ENCODE peak calls at places on chromosome 9, in eight cellular contexts. One of them, this sample, is unnamed.

GRCh38 chr9:127133739-127134167 is 11.3 kb upstream of the ANGPTL2 start:
- ATAC-seq in body of pancreas: no peak
- ATAC-seq in Panc1: no peak
- ATAC-seq in CD8-positive, alpha-beta T cell: no peak
- ATAC-seq in HepG2: no peak
- ATAC-seq in right cardiac atrium: peak; percentile 72
- ATAC-seq in lower lobe of right lung: peak; percentile 26
- ATAC-seq in A549: no peak
- ATAC-seq in this sample: peak; percentile 65

GRCh38 chr9:115733736-115734135 is 419.9 kb upstream of the PAPPA start:
- ATAC-seq in HepG2: no peak
- ATAC-seq in body of pancreas: no peak
- ATAC-seq in CD8-positive, alpha-beta T cell: no peak
- ATAC-seq in A549: no peak
- ATAC-seq in right cardiac atrium: no peak
- ATAC-seq in Panc1: no peak
- ATAC-seq in lower lobe of right lung: no peak
- ATAC-seq in this sample: no peak

GRCh38 chr9:13330396-13331004 is 51.0 kb upstream of the MPDZ start:
- ATAC-seq in right cardiac atrium: peak; percentile 99
- ATAC-seq in CD8-positive, alpha-beta T cell: no peak
- ATAC-seq in Panc1: no peak
- ATAC-seq in body of pancreas: no peak
- ATAC-seq in A549: no peak
- ATAC-seq in HepG2: no peak
- ATAC-seq in lower lobe of right lung: peak; percentile 47
- ATAC-seq in this sample: peak; percentile 65

GRCh38 chr9:76351006-76351405 is 43.2 kb downstream of the RFK start:
- ATAC-seq in lower lobe of right lung: no peak
- ATAC-seq in Panc1: no peak
- ATAC-seq in body of pancreas: no peak
- ATAC-seq in HepG2: no peak
- ATAC-seq in CD8-positive, alpha-beta T cell: no peak
- ATAC-seq in right cardiac atrium: no peak
- ATAC-seq in A549: no peak
- ATAC-seq in this sample: no peak

GRCh38 chr9:75866273-75866871 is 24.1 kb upstream of the PCSK5 start:
- ATAC-seq in right cardiac atrium: no peak
- ATAC-seq in HepG2: peak; percentile 39
- ATAC-seq in Panc1: no peak
- ATAC-seq in A549: peak; percentile 47
- ATAC-seq in CD8-positive, alpha-beta T cell: no peak
- ATAC-seq in lower lobe of right lung: no peak
- ATAC-seq in body of pancreas: peak; percentile 68
- ATAC-seq in this sample: no peak

GRCh38 chr9:102862478-102862877 is 132.7 kb upstream of the CYLC2 start:
- ATAC-seq in HepG2: no peak
- ATAC-seq in A549: no peak
- ATAC-seq in body of pancreas: no peak
- ATAC-seq in CD8-positive, alpha-beta T cell: no peak
- ATAC-seq in lower lobe of right lung: no peak
- ATAC-seq in Panc1: no peak
- ATAC-seq in right cardiac atrium: no peak
- ATAC-seq in this sample: no peak

GRCh38 chr9:106535439-106535838 is 327.5 kb upstream of the ZNF462 start:
- ATAC-seq in A549: no peak
- ATAC-seq in HepG2: no peak
- ATAC-seq in Panc1: no peak
- ATAC-seq in body of pancreas: no peak
- ATAC-seq in right cardiac atrium: peak; percentile 72
- ATAC-seq in CD8-positive, alpha-beta T cell: no peak
- ATAC-seq in lower lobe of right lung: no peak
- ATAC-seq in this sample: no peak

GRCh38 chr9:122374885-122375420 is 4.1 kb downstream of the PTGS1 start:
- ATAC-seq in body of pancreas: peak; percentile 66
- ATAC-seq in lower lobe of right lung: peak; percentile 48
- ATAC-seq in A549: peak; percentile 14
- ATAC-seq in HepG2: peak; percentile 43
- ATAC-seq in right cardiac atrium: peak; percentile 82
- ATAC-seq in CD8-positive, alpha-beta T cell: no peak
- ATAC-seq in Panc1: no peak
- ATAC-seq in this sample: peak; percentile 90

GRCh38 chr9:124765439-124765835 is 5.7 kb downstream of the NR6A1 start:
- ATAC-seq in HepG2: no peak
- ATAC-seq in lower lobe of right lung: no peak
- ATAC-seq in body of pancreas: no peak
- ATAC-seq in CD8-positive, alpha-beta T cell: no peak
- ATAC-seq in Panc1: no peak
- ATAC-seq in A549: no peak
- ATAC-seq in right cardiac atrium: no peak
- ATAC-seq in this sample: no peak

GRCh38 chr9:108786756-108787663 is 68.8 kb downstream of the ACTL7B start:
- ATAC-seq in CD8-positive, alpha-beta T cell: no peak
- ATAC-seq in HepG2: no peak
- ATAC-seq in right cardiac atrium: peak; percentile 15
- ATAC-seq in A549: peak; percentile 60
- ATAC-seq in Panc1: no peak
- ATAC-seq in lower lobe of right lung: no peak
- ATAC-seq in body of pancreas: no peak
- ATAC-seq in this sample: no peak

GRCh38 chr9:70412678-70413426 is 1.6 kb downstream of the KLF9 start:
- ATAC-seq in Panc1: peak; percentile 27
- ATAC-seq in right cardiac atrium: peak; percentile 61
- ATAC-seq in body of pancreas: peak; percentile 54
- ATAC-seq in A549: peak; percentile 12
- ATAC-seq in CD8-positive, alpha-beta T cell: no peak
- ATAC-seq in lower lobe of right lung: peak; percentile 73
- ATAC-seq in HepG2: peak; percentile 68
- ATAC-seq in this sample: peak; percentile 34

GRCh38 chr9:88950341-88951141 is 40.7 kb upstream of the S1PR3 start:
- ATAC-seq in right cardiac atrium: peak; percentile 9
- ATAC-seq in A549: peak; percentile 80
- ATAC-seq in body of pancreas: no peak
- ATAC-seq in CD8-positive, alpha-beta T cell: no peak
- ATAC-seq in HepG2: peak; percentile 41
- ATAC-seq in Panc1: no peak
- ATAC-seq in lower lobe of right lung: peak; percentile 46
- ATAC-seq in this sample: peak; percentile 67
- H3K4me3 ChIP-seq in right cardiac atrium: no peak overlapping the region
- H3K4me3 ChIP-seq in A549: peak overlapping the region; percentile 3
- H3K4me3 ChIP-seq in body of pancreas: no peak overlapping the region
- H3K4me3 ChIP-seq in CD8-positive, alpha-beta T cell: no peak overlapping the region
- H3K4me3 ChIP-seq in HepG2: no peak overlapping the region
- H3K4me3 ChIP-seq in Panc1: no peak overlapping the region
- H3K4me3 ChIP-seq in lower lobe of right lung: no peak overlapping the region
- H3K4me3 ChIP-seq in this sample: no peak overlapping the region

DNA sequence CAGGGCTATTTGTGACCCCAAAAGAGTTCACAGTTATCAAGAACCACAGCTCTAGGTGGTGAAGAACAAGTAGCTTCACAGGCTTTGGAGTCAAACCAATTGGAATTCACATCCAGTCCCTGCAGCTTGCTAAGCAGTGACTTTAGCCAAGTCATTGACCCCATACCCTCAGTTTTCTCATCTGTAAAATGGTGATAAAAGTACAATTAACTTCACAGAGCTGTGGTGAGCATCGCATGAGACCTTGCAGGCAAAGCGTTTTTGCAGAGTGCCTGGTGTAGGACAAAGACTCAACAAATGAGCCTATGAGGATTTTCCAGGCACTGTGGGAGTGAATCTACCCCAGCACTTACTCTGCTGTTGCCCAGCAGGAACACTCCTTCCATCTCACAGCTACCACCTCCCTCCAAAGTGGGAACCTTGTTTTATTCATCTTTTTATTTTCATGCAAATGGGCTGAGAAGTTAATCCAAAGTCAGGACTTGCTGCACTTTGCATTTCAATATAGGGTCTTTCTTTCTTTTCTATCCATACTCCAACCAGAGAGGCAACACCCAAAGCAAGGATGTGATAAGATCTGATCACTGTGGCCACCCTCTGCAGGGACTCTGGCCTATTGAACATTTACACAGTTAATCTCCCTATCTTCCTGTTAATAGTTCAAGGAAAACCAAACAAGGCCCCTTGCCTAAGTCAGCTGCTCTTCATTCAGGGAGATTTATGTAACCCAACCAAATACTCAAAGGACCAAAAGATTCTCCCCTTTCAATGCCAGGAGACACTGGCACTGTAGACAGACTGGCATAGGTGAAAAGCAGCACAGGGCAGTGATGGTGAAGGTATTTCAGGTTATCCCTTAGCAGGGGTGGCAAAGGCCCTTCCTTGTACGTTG is 41.9 kb downstream of the ABCA1 start:
- ATAC-seq in right cardiac atrium: no peak
- ATAC-seq in HepG2: peak; percentile 72
- ATAC-seq in Panc1: no peak
- ATAC-seq in A549: no peak
- ATAC-seq in CD8-positive, alpha-beta T cell: no peak
- ATAC-seq in body of pancreas: no peak
- ATAC-seq in lower lobe of right lung: no peak
- ATAC-seq in this sample: no peak
- H3K4me3 ChIP-seq in right cardiac atrium: no peak overlapping the region
- H3K4me3 ChIP-seq in HepG2: no peak overlapping the region
- H3K4me3 ChIP-seq in Panc1: no peak overlapping the region
- H3K4me3 ChIP-seq in A549: no peak overlapping the region
- H3K4me3 ChIP-seq in CD8-positive, alpha-beta T cell: no peak overlapping the region
- H3K4me3 ChIP-seq in body of pancreas: no peak overlapping the region
- H3K4me3 ChIP-seq in lower lobe of right lung: no peak overlapping the region
- H3K4me3 ChIP-seq in this sample: no peak overlapping the region

GRCh38 chr9:129836342-129837007 is 1.2 kb downstream of the USP20 start:
- ATAC-seq in CD8-positive, alpha-beta T cell: no peak
- ATAC-seq in A549: no peak
- ATAC-seq in body of pancreas: no peak
- ATAC-seq in Panc1: no peak
- ATAC-seq in lower lobe of right lung: no peak
- ATAC-seq in HepG2: no peak
- ATAC-seq in right cardiac atrium: no peak
- ATAC-seq in this sample: no peak
- H3K4me3 ChIP-seq in CD8-positive, alpha-beta T cell: peak overlapping the region; percentile 86
- H3K4me3 ChIP-seq in A549: peak overlapping the region; percentile 96
- H3K4me3 ChIP-seq in body of pancreas: no peak overlapping the region
- H3K4me3 ChIP-seq in Panc1: peak overlapping the region; percentile 94
- H3K4me3 ChIP-seq in lower lobe of right lung: peak overlapping the region; percentile 76
- H3K4me3 ChIP-seq in HepG2: peak overlapping the region; percentile 73
- H3K4me3 ChIP-seq in right cardiac atrium: peak overlapping the region; percentile 82
- H3K4me3 ChIP-seq in this sample: peak overlapping the region; percentile 82

GRCh38 chr9:73093016-73093739 is 58.5 kb upstream of the ANXA1 start:
- ATAC-seq in lower lobe of right lung: no peak
- ATAC-seq in A549: peak; percentile 64
- ATAC-seq in HepG2: no peak
- ATAC-seq in Panc1: no peak
- ATAC-seq in body of pancreas: no peak
- ATAC-seq in right cardiac atrium: no peak
- ATAC-seq in CD8-positive, alpha-beta T cell: no peak
- ATAC-seq in this sample: no peak

GRCh38 chr9:73090214-73090613 is 61.5 kb upstream of the ANXA1 start:
- ATAC-seq in CD8-positive, alpha-beta T cell: no peak
- ATAC-seq in body of pancreas: no peak
- ATAC-seq in lower lobe of right lung: no peak
- ATAC-seq in Panc1: no peak
- ATAC-seq in right cardiac atrium: no peak
- ATAC-seq in HepG2: no peak
- ATAC-seq in A549: no peak
- ATAC-seq in this sample: no peak

GRCh38 chr9:73091909-73092308 is 59.8 kb upstream of the ANXA1 start:
- ATAC-seq in Panc1: no peak
- ATAC-seq in lower lobe of right lung: no peak
- ATAC-seq in body of pancreas: no peak
- ATAC-seq in CD8-positive, alpha-beta T cell: no peak
- ATAC-seq in A549: no peak
- ATAC-seq in right cardiac atrium: no peak
- ATAC-seq in HepG2: no peak
- ATAC-seq in this sample: no peak

GRCh38 chr9:73095425-73095824 is 56.2 kb upstream of the ANXA1 start:
- ATAC-seq in Panc1: no peak
- ATAC-seq in HepG2: no peak
- ATAC-seq in lower lobe of right lung: no peak
- ATAC-seq in right cardiac atrium: no peak
- ATAC-seq in A549: no peak
- ATAC-seq in body of pancreas: no peak
- ATAC-seq in CD8-positive, alpha-beta T cell: no peak
- ATAC-seq in this sample: no peak

GRCh38 chr9:73093740-73094379 is 57.8 kb upstream of the ANXA1 start:
- ATAC-seq in lower lobe of right lung: no peak
- ATAC-seq in HepG2: no peak
- ATAC-seq in right cardiac atrium: no peak
- ATAC-seq in CD8-positive, alpha-beta T cell: no peak
- ATAC-seq in Panc1: no peak
- ATAC-seq in body of pancreas: no peak
- ATAC-seq in A549: no peak
- ATAC-seq in this sample: no peak
- H3K4me3 ChIP-seq in lower lobe of right lung: peak overlapping the region; percentile 31
- H3K4me3 ChIP-seq in HepG2: no peak overlapping the region
- H3K4me3 ChIP-seq in right cardiac atrium: peak overlapping the region; percentile 28
- H3K4me3 ChIP-seq in CD8-positive, alpha-beta T cell: no peak overlapping the region
- H3K4me3 ChIP-seq in Panc1: peak overlapping the region; percentile 29
- H3K4me3 ChIP-seq in body of pancreas: no peak overlapping the region
- H3K4me3 ChIP-seq in A549: peak overlapping the region; percentile 38
- H3K4me3 ChIP-seq in this sample: peak overlapping the region; percentile 2

DNA sequence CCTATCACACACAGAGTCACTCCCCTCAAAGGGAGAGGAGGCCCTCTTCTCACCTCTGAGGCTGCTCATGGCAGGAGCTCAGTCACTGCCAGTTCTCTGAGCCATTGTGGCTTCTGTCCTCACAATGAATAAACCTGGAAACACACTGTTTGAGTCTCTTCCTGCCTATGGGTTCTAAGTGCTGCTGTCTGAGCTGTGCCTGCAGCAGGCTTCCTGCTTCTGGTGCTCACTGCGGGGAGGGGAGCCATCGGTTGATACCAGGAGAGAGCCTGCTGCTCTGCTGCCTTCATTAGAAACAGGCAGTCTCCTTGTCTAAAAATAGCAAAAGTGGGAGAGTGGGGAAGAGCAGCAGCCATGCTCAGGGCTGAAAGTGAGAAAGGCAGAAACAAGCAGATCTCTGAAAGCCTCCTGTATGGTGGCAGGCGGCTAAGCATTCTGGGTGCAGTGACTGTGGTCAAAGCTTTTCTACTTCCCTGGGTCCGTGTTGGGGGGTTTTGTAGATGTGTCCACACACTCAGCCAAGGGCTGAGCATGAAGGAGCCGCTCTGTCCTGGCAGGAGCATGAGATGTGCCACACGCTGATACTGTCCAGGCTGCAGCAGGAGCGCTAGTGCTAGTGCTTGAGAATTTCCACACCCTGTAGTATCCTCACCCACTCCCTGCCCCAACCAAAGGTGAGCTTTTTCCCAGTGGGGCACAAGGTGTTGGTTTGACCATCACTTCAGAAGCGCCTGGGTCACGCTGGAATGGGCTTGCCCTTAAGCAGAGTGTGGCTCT is 34.2 kb downstream of the PRKACG start:
- ATAC-seq in CD8-positive, alpha-beta T cell: peak; percentile 42
- ATAC-seq in HepG2: peak; percentile 53
- ATAC-seq in right cardiac atrium: peak; percentile 62
- ATAC-seq in body of pancreas: no peak
- ATAC-seq in Panc1: no peak
- ATAC-seq in A549: no peak
- ATAC-seq in lower lobe of right lung: peak; percentile 31
- ATAC-seq in this sample: no peak
- H3K4me3 ChIP-seq in CD8-positive, alpha-beta T cell: no peak overlapping the region
- H3K4me3 ChIP-seq in HepG2: no peak overlapping the region
- H3K4me3 ChIP-seq in right cardiac atrium: no peak overlapping the region
- H3K4me3 ChIP-seq in body of pancreas: no peak overlapping the region
- H3K4me3 ChIP-seq in Panc1: no peak overlapping the region
- H3K4me3 ChIP-seq in A549: no peak overlapping the region
- H3K4me3 ChIP-seq in lower lobe of right lung: no peak overlapping the region
- H3K4me3 ChIP-seq in this sample: no peak overlapping the region

GRCh38 chr9:36881316-36882116 is 152.6 kb downstream of the PAX5 start:
- ATAC-seq in Panc1: no peak
- ATAC-seq in CD8-positive, alpha-beta T cell: no peak
- ATAC-seq in HepG2: no peak
- ATAC-seq in lower lobe of right lung: no peak
- ATAC-seq in right cardiac atrium: no peak
- ATAC-seq in A549: no peak
- ATAC-seq in body of pancreas: no peak
- ATAC-seq in this sample: no peak
- H3K4me3 ChIP-seq in Panc1: no peak overlapping the region
- H3K4me3 ChIP-seq in CD8-positive, alpha-beta T cell: no peak overlapping the region
- H3K4me3 ChIP-seq in HepG2: no peak overlapping the region
- H3K4me3 ChIP-seq in lower lobe of right lung: no peak overlapping the region
- H3K4me3 ChIP-seq in right cardiac atrium: no peak overlapping the region
- H3K4me3 ChIP-seq in A549: no peak overlapping the region
- H3K4me3 ChIP-seq in body of pancreas: no peak overlapping the region
- H3K4me3 ChIP-seq in this sample: no peak overlapping the region

This sample was measured in gastroesophageal sphincter.